ENCODE peak calls at places on chromosomes 1 and 21, in seven cellular contexts. K, S, H, V, D, O and W are unnamed samples.

GRCh38 chr1:109713636-109714035 is 1.6 kb downstream of the GSTM5 start:
- DNase-seq in K (no peak), S (no peak), H (no peak), V (no peak), D (no peak), O (no peak), W (no peak)

GRCh38 chr1:68379085-68379478 is 70.7 kb downstream of the RPE65 start:
- DNase-seq in K (no peak), S (no peak), H (no peak), V (no peak), D (no peak), O (no peak), W (no peak)

GRCh38 chr1:109386054-109386717 is 11.5 kb downstream of the SORT1 start:
- DNase-seq in K (no peak), S (no peak), H (no peak), V (no peak), D (no peak), O (no peak), W (no peak)

GRCh38 chr1:182699673-182700350 is 15.4 kb upstream of the RGS8 start:
- DNase-seq in K (no peak), S (no peak), H (no peak), V (no peak), D (peak; percentile 17), O (peak; percentile 25), W (no peak)

GRCh38 chr1:238205045-238205662 is 314.4 kb upstream of the ZP4 start:
- DNase-seq in K (no peak), S (no peak), H (no peak), V (no peak), D (no peak), O (no peak), W (no peak)

GRCh38 chr1:84892657-84893618 is at the start of gene LPAR3:
- DNase-seq in K (no peak), S (no peak), H (no peak), V (no peak), D (no peak), O (peak; percentile 28), W (peak; percentile 89)

GRCh38 chr21:34970126-34970525 is 79.0 kb downstream of the RUNX1 start:
- DNase-seq in K (no peak), S (no peak), H (no peak), V (no peak), D (no peak), O (no peak), W (no peak)

GRCh38 chr1:221739018-221739676 is 2.7 kb downstream of the DUSP10 start:
- DNase-seq in K (no peak), S (no peak), H (no peak), V (no peak), D (peak; percentile 19), O (no peak), W (no peak)

GRCh38 chr1:52634111-52634510 is 1.1 kb downstream of the SHISAL2A start:
- DNase-seq in K (peak; percentile 24), S (no peak), H (no peak), V (no peak), D (no peak), O (no peak), W (no peak)

GRCh38 chr1:38451541-38451993 is 405.0 kb upstream of the POU3F1 start:
- DNase-seq in K (no peak), S (peak; percentile 81), H (no peak), V (no peak), D (no peak), O (no peak), W (no peak)

GRCh38 chr21:35197191-35197590 is 148.1 kb upstream of the RUNX1 start:
- DNase-seq in K (no peak), S (peak; percentile 64), H (no peak), V (no peak), D (no peak), O (no peak), W (no peak)

GRCh38 chr1:198253668-198254067 is 96.9 kb downstream of the NEK7 start:
- DNase-seq in K (no peak), S (peak; percentile 85), H (no peak), V (no peak), D (no peak), O (no peak), W (no peak)

GRCh38 chr1:109802136-109802900 is 38.6 kb upstream of the EPS8L3 start:
- DNase-seq in K (peak; percentile 70), S (no peak), H (no peak), V (peak; percentile 91), D (no peak), O (peak; percentile 11), W (no peak)

GRCh38 chr1:80582980-80583379 is 1217.8 kb upstream of the ADGRL2 start:
- DNase-seq in K (no peak), S (peak; percentile 2), H (no peak), V (no peak), D (no peak), O (no peak), W (no peak)

GRCh38 chr1:58975888-58976287 is 192.0 kb upstream of the JUN start:
- DNase-seq in K (no peak), S (no peak), H (no peak), V (no peak), D (no peak), O (no peak), W (no peak)

GRCh38 chr1:107389410-107390075 is 248.7 kb downstream of the NTNG1 start:
- DNase-seq in K (no peak), S (no peak), H (no peak), V (no peak), D (no peak), O (no peak), W (no peak)

GRCh38 chr1:168582690-168583325 is 6.4 kb downstream of the XCL1 start:
- DNase-seq in K (no peak), S (peak; percentile 56), H (no peak), V (no peak), D (no peak), O (no peak), W (no peak)

GRCh38 chr1:61081637-61082335 is 575 bp upstream of the NFIA start:
- DNase-seq in K (peak; percentile 66), S (no peak), H (peak; percentile 45), V (no peak), D (peak; percentile 54), O (peak; percentile 53), W (peak; percentile 73)

GRCh38 chr1:93604411-93604810 is 77.2 kb downstream of the BCAR3 start:
- DNase-seq in K (no peak), S (no peak), H (no peak), V (no peak), D (no peak), O (no peak), W (no peak)

GRCh38 chr1:240585975-240586374 is 26.0 kb downstream of the GREM2 start:
- DNase-seq in K (no peak), S (no peak), H (no peak), V (no peak), D (no peak), O (no peak), W (no peak)

GRCh38 chr1:86322241-86322640 is 73.9 kb downstream of the ODF2L start:
- DNase-seq in K (no peak), S (no peak), H (no peak), V (no peak), D (no peak), O (no peak), W (no peak)

GRCh38 chr1:92273039-92273438 is 25.7 kb downstream of the GLMN start:
- DNase-seq in K (no peak), S (no peak), H (no peak), V (no peak), D (no peak), O (no peak), W (no peak)

GRCh38 chr1:226687476-226687875 is 51.6 kb downstream of the ITPKB start:
- DNase-seq in K (peak; percentile 78), S (no peak), H (peak; percentile 45), V (no peak), D (no peak), O (no peak), W (no peak)
- H3K4me1 ChIP-seq in K (peaks cover 100% of the 10 kb centered on the region), S (no peaks in the 10 kb centered on the region), H (peaks cover 17% of the 10 kb centered on the region), V (no peaks in the 10 kb centered on the region), D (peaks cover 71% of the 10 kb centered on the region), O (peaks cover 97% of the 10 kb centered on the region), W (no peaks in the 10 kb centered on the region)

GRCh38 chr1:56540467-56540866 is 38.9 kb downstream of the PLPP3 start:
- DNase-seq in K (no peak), S (no peak), H (no peak), V (no peak), D (no peak), O (no peak), W (no peak)

GRCh38 chr1:56545711-56546110 is 33.7 kb downstream of the PLPP3 start:
- DNase-seq in K (no peak), S (no peak), H (no peak), V (no peak), D (no peak), O (peak; percentile 46), W (peak; percentile 88)

GRCh38 chr1:56541408-56541807 is 38.0 kb downstream of the PLPP3 start:
- DNase-seq in K (no peak), S (no peak), H (no peak), V (no peak), D (no peak), O (no peak), W (no peak)

GRCh38 chr1:56543783-56544612 is 35.4 kb downstream of the PLPP3 start:
- DNase-seq in K (no peak), S (no peak), H (no peak), V (no peak), D (no peak), O (no peak), W (no peak)

GRCh38 chr1:56542651-56543050 is 36.7 kb downstream of the PLPP3 start:
- DNase-seq in K (no peak), S (no peak), H (no peak), V (no peak), D (no peak), O (no peak), W (no peak)
- H3K27ac ChIP-seq in K (no peak overlapping the region), S (no peak overlapping the region), H (no peak overlapping the region), V (no peak overlapping the region), D (no peak overlapping the region), O (no peak overlapping the region), W (no peak overlapping the region)

GRCh38 chr1:150065184-150065871 is 2.2 kb upstream of the VPS45 start:
- DNase-seq in K (no peak), S (peak; percentile 75), H (no peak), V (no peak), D (no peak), O (no peak), W (no peak)

GRCh38 chr1:150066838-150067183 is 765 bp upstream of the VPS45 start:
- DNase-seq in K (peak; percentile 40), S (no peak), H (peak; percentile 49), V (peak; percentile 76), D (peak; percentile 51), O (peak; percentile 60), W (peak; percentile 66)

GRCh38 chr1:150069923-150070322 is 2.3 kb downstream of the VPS45 start:
- DNase-seq in K (no peak), S (no peak), H (no peak), V (no peak), D (no peak), O (no peak), W (no peak)

GRCh38 chr1:150066328-150066727 is 1.2 kb upstream of the VPS45 start:
- DNase-seq in K (no peak), S (no peak), H (no peak), V (no peak), D (no peak), O (no peak), W (no peak)

GRCh38 chr1:150067184-150068182 is at the start of gene VPS45:
- DNase-seq in K (peak; percentile 80), S (peak; percentile 90), H (peak; percentile 83), V (peak; percentile 93), D (peak; percentile 93), O (peak; percentile 92), W (peak; percentile 90)
- TF ChIP-seq CTCF in K (no peak), S (no peak), H (peak; percentile 30), V (peak; percentile 9), D (peak; percentile 6), O (peak; percentile 9), W (no peak)

GRCh38 chr21:37419228-37419906 is 52.8 kb downstream of the DYRK1A start:
- DNase-seq in K (no peak), S (no peak), H (no peak), V (no peak), D (no peak), O (no peak), W (no peak)
- H3K4me1 ChIP-seq in K (peaks cover 39% of the 10 kb centered on the region), S (no peaks in the 10 kb centered on the region), H (peaks cover 3% of the 10 kb centered on the region), V (no peaks in the 10 kb centered on the region), D (peaks cover 96% of the 10 kb centered on the region), O (peaks cover 79% of the 10 kb centered on the region), W (peaks cover 9% of the 10 kb centered on the region)